ENCODE peak calls at places on chromosomes 2 and 18, in five cellular contexts. One of them, this sample, is unnamed.
A peak's percentile ranks its signal among the peaks of the same experiment; 100 is the strongest.

GRCh38 chr18:28439870-28440269 is 262.9 kb upstream of the CDH2 start:
- DNase-seq in upper lobe of right lung: no peak
- DNase-seq in ovary: no peak
- DNase-seq in CD8-positive, alpha-beta memory T cell: no peak
- DNase-seq in body of pancreas: no peak
- DNase-seq in this sample: no peak

GRCh38 chr2:197575987-197576386 is 60.1 kb downstream of the MOB4 start:
- DNase-seq in upper lobe of right lung: no peak
- DNase-seq in ovary: peak; percentile 19
- DNase-seq in CD8-positive, alpha-beta memory T cell: no peak
- DNase-seq in body of pancreas: no peak
- DNase-seq in this sample: no peak

GRCh38 chr2:6986251-6986893 is 69.2 kb downstream of the RNF144A start:
- DNase-seq in upper lobe of right lung: no peak
- DNase-seq in ovary: no peak
- DNase-seq in CD8-positive, alpha-beta memory T cell: no peak
- DNase-seq in body of pancreas: peak; percentile 81
- DNase-seq in this sample: no peak

GRCh38 chr2:9200634-9201015 is 6.0 kb upstream of the ASAP2 start:
- DNase-seq in upper lobe of right lung: no peak
- DNase-seq in ovary: no peak
- DNase-seq in CD8-positive, alpha-beta memory T cell: no peak
- DNase-seq in body of pancreas: no peak
- DNase-seq in this sample: no peak

GRCh38 chr2:54419386-54419785 is 36.7 kb upstream of the SPTBN1 start:
- DNase-seq in upper lobe of right lung: no peak
- DNase-seq in ovary: no peak
- DNase-seq in CD8-positive, alpha-beta memory T cell: no peak
- DNase-seq in body of pancreas: no peak
- DNase-seq in this sample: no peak

GRCh38 chr18:35570182-35570581 is 11.4 kb upstream of the GALNT1 start:
- DNase-seq in upper lobe of right lung: no peak
- DNase-seq in ovary: no peak
- DNase-seq in CD8-positive, alpha-beta memory T cell: no peak
- DNase-seq in body of pancreas: no peak
- DNase-seq in this sample: peak; percentile 56

GRCh38 chr18:9103488-9103887 is 989 bp downstream of the NDUFV2 start:
- DNase-seq in upper lobe of right lung: no peak
- DNase-seq in ovary: no peak
- DNase-seq in CD8-positive, alpha-beta memory T cell: peak; percentile 27
- DNase-seq in body of pancreas: no peak
- DNase-seq in this sample: peak; percentile 34

GRCh38 chr18:9136315-9137141 is at the start of gene ANKRD12:
- DNase-seq in upper lobe of right lung: peak; percentile 99
- DNase-seq in ovary: peak; percentile 96
- DNase-seq in CD8-positive, alpha-beta memory T cell: peak; percentile 98
- DNase-seq in body of pancreas: peak; percentile 98
- DNase-seq in this sample: peak; percentile 96

GRCh38 chr2:197889041-197889440 is 84.6 kb downstream of the PLCL1 start:
- DNase-seq in upper lobe of right lung: no peak
- DNase-seq in ovary: no peak
- DNase-seq in CD8-positive, alpha-beta memory T cell: no peak
- DNase-seq in body of pancreas: no peak
- DNase-seq in this sample: no peak

GRCh38 chr18:35387367-35387685 is 10.2 kb upstream of the ZNF396 start:
- DNase-seq in upper lobe of right lung: no peak
- DNase-seq in ovary: no peak
- DNase-seq in CD8-positive, alpha-beta memory T cell: no peak
- DNase-seq in body of pancreas: no peak
- DNase-seq in this sample: no peak

GRCh38 chr2:217258170-217258569 is 398.3 kb upstream of the TNP1 start:
- DNase-seq in upper lobe of right lung: no peak
- DNase-seq in ovary: no peak
- DNase-seq in CD8-positive, alpha-beta memory T cell: no peak
- DNase-seq in body of pancreas: no peak
- DNase-seq in this sample: no peak

GRCh38 chr2:8753609-8754008 is 71.8 kb downstream of the ID2 start:
- DNase-seq in upper lobe of right lung: no peak
- DNase-seq in ovary: no peak
- DNase-seq in CD8-positive, alpha-beta memory T cell: no peak
- DNase-seq in body of pancreas: no peak
- DNase-seq in this sample: no peak

GRCh38 chr18:58541789-58542425 is 87.0 kb downstream of the ALPK2 start:
- DNase-seq in upper lobe of right lung: no peak
- DNase-seq in ovary: no peak
- DNase-seq in CD8-positive, alpha-beta memory T cell: no peak
- DNase-seq in body of pancreas: no peak
- DNase-seq in this sample: peak; percentile 54

GRCh38 chr18:34991561-34991960 is 49.7 kb upstream of the MAPRE2 start:
- DNase-seq in upper lobe of right lung: no peak
- DNase-seq in ovary: no peak
- DNase-seq in CD8-positive, alpha-beta memory T cell: no peak
- DNase-seq in body of pancreas: no peak
- DNase-seq in this sample: no peak

GRCh38 chr18:32552421-32553030 is 81.8 kb upstream of the GAREM1 start:
- DNase-seq in upper lobe of right lung: no peak
- DNase-seq in ovary: peak; percentile 49
- DNase-seq in CD8-positive, alpha-beta memory T cell: peak; percentile 53
- DNase-seq in body of pancreas: peak; percentile 78
- DNase-seq in this sample: peak; percentile 83

GRCh38 chr2:177232098-177232704 is 19.6 kb downstream of the HNRNPA3 start:
- DNase-seq in upper lobe of right lung: no peak
- DNase-seq in ovary: no peak
- DNase-seq in CD8-positive, alpha-beta memory T cell: no peak
- DNase-seq in body of pancreas: no peak
- DNase-seq in this sample: no peak

GRCh38 chr2:177231270-177231669 is 18.7 kb downstream of the HNRNPA3 start:
- DNase-seq in upper lobe of right lung: no peak
- DNase-seq in ovary: no peak
- DNase-seq in CD8-positive, alpha-beta memory T cell: no peak
- DNase-seq in body of pancreas: no peak
- DNase-seq in this sample: no peak

GRCh38 chr2:177235855-177236437 is 23.4 kb downstream of the HNRNPA3 start:
- DNase-seq in upper lobe of right lung: no peak
- DNase-seq in ovary: no peak
- DNase-seq in CD8-positive, alpha-beta memory T cell: no peak
- DNase-seq in body of pancreas: no peak
- DNase-seq in this sample: no peak

GRCh38 chr2:177237932-177238331 is 25.3 kb downstream of the HNRNPA3 start:
- DNase-seq in upper lobe of right lung: no peak
- DNase-seq in ovary: no peak
- DNase-seq in CD8-positive, alpha-beta memory T cell: no peak
- DNase-seq in body of pancreas: no peak
- DNase-seq in this sample: peak; percentile 55

GRCh38 chr2:177234267-177234666 is 21.7 kb downstream of the HNRNPA3 start:
- DNase-seq in upper lobe of right lung: no peak
- DNase-seq in ovary: no peak
- DNase-seq in CD8-positive, alpha-beta memory T cell: no peak
- DNase-seq in body of pancreas: no peak
- DNase-seq in this sample: no peak
- H3K4me3 ChIP-seq in upper lobe of right lung: no peak overlapping the region
- H3K4me3 ChIP-seq in ovary: no peak overlapping the region
- H3K4me3 ChIP-seq in CD8-positive, alpha-beta memory T cell: no peak overlapping the region
- H3K4me3 ChIP-seq in body of pancreas: no peak overlapping the region
- H3K4me3 ChIP-seq in this sample: no peak overlapping the region

DNA sequence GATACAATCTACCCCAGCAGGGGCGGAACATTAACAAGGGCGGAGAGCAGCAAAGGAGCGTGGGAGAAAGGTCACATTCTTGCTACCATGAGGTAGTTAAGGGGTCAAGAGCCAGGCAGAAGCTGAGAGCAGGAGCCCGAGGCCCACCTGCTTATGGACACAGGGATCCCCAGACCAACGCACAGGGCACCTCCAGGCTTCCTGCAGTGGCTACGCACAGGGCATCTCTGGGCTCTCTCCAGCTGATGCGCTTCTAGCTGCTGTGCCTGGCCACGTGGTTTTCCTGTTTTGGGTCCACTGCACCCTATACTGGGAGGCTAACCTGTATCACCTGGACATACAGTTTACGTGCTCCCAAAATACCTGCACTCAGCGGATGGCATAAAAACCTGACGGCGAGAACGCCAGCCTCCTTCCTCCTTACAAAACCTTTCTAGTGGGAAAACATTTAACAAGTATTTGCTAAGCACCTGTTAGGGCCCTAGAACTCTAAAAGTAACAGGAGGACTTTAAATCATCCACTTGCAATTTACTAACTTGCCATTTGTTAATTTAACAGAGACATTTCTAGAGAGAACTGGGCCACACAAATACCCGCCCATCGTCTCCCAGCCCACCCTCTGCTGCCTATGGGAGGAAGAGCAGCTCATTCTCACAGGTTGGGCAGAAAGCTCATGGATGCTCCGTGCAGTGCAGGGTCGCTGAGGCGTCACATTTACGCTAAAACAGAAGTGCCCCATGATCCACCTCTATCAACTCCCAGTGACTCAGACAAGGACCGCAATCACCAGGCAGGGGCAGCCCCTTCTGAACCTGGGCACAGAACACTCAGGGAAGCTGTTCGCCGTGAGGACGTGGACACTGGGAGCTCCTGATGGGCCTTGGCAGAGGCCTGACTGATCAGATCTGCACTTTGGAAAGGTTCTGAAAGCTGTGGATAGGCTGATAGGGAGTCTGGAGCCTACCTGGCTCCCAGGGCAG is 107.1 kb downstream of the HDAC4 start:
- DNase-seq in upper lobe of right lung: peak; percentile 57
- DNase-seq in ovary: no peak
- DNase-seq in CD8-positive, alpha-beta memory T cell: peak; percentile 54
- DNase-seq in body of pancreas: peak; percentile 5
- DNase-seq in this sample: no peak
- H3K4me1 ChIP-seq in upper lobe of right lung: peaks cover 24% of the 10 kb centered on the region
- H3K4me1 ChIP-seq in ovary: peaks cover 32% of the 10 kb centered on the region
- H3K4me1 ChIP-seq in CD8-positive, alpha-beta memory T cell: peaks cover 79% of the 10 kb centered on the region
- H3K4me1 ChIP-seq in body of pancreas: peaks cover 43% of the 10 kb centered on the region
- H3K4me1 ChIP-seq in this sample: peaks cover 22% of the 10 kb centered on the region

GRCh38 chr18:74019864-74020263 is 127.8 kb downstream of the FBXO15 start:
- DNase-seq in upper lobe of right lung: no peak
- DNase-seq in ovary: no peak
- DNase-seq in CD8-positive, alpha-beta memory T cell: no peak
- DNase-seq in body of pancreas: no peak
- DNase-seq in this sample: no peak

GRCh38 chr18:74029161-74029560 is 118.5 kb downstream of the FBXO15 start:
- DNase-seq in upper lobe of right lung: no peak
- DNase-seq in ovary: no peak
- DNase-seq in CD8-positive, alpha-beta memory T cell: no peak
- DNase-seq in body of pancreas: no peak
- DNase-seq in this sample: no peak

GRCh38 chr18:74023220-74023619 is 124.4 kb downstream of the FBXO15 start:
- DNase-seq in upper lobe of right lung: no peak
- DNase-seq in ovary: no peak
- DNase-seq in CD8-positive, alpha-beta memory T cell: no peak
- DNase-seq in body of pancreas: no peak
- DNase-seq in this sample: no peak
- H3K9me3 ChIP-seq in upper lobe of right lung: no peaks in the 10 kb centered on the region
- H3K9me3 ChIP-seq in ovary: no peaks in the 10 kb centered on the region
- H3K9me3 ChIP-seq in CD8-positive, alpha-beta memory T cell: no peaks in the 10 kb centered on the region
- H3K9me3 ChIP-seq in body of pancreas: no peaks in the 10 kb centered on the region
- H3K9me3 ChIP-seq in this sample: no peaks in the 10 kb centered on the region

DNA sequence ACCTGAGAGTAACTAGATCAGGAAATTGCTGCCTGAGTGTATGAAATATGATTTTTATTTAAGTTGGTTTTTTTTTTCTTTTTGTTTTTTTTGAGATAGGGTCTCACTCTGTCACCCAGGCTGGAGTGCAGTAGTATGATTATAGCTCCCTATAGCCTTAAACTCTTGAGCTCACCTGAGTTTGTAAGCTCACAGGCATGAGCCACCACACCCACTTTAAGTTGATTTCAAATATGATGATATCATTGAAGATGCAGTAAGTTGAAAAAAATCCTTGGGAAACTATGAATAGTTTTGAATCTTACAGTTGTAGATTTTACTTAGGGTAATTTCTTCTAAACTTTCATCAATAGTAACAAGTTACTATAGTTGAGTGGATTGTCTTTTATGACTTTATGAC is 234.7 kb downstream of the ZNF407 start:
- DNase-seq in upper lobe of right lung: no peak
- DNase-seq in ovary: no peak
- DNase-seq in CD8-positive, alpha-beta memory T cell: no peak
- DNase-seq in body of pancreas: no peak
- DNase-seq in this sample: no peak
- H3K4me3 ChIP-seq in upper lobe of right lung: no peak overlapping the region
- H3K4me3 ChIP-seq in ovary: no peak overlapping the region
- H3K4me3 ChIP-seq in CD8-positive, alpha-beta memory T cell: no peak overlapping the region
- H3K4me3 ChIP-seq in body of pancreas: no peak overlapping the region
- H3K4me3 ChIP-seq in this sample: no peak overlapping the region

GRCh38 chr2:235027558-235028214 is 75.9 kb downstream of the SH3BP4 start:
- DNase-seq in upper lobe of right lung: peak; percentile 29
- DNase-seq in ovary: no peak
- DNase-seq in CD8-positive, alpha-beta memory T cell: no peak
- DNase-seq in body of pancreas: no peak
- DNase-seq in this sample: no peak
- H3K4me1 ChIP-seq in upper lobe of right lung: peaks cover 6% of the 10 kb centered on the region
- H3K4me1 ChIP-seq in ovary: peaks cover 7% of the 10 kb centered on the region
- H3K4me1 ChIP-seq in CD8-positive, alpha-beta memory T cell: no peaks in the 10 kb centered on the region
- H3K4me1 ChIP-seq in body of pancreas: peaks cover 65% of the 10 kb centered on the region
- H3K4me1 ChIP-seq in this sample: peaks cover 9% of the 10 kb centered on the region

GRCh38 chr2:95240556-95240955 is 33.2 kb downstream of the ZNF892 start:
- DNase-seq in upper lobe of right lung: no peak
- DNase-seq in ovary: no peak
- DNase-seq in CD8-positive, alpha-beta memory T cell: no peak
- DNase-seq in body of pancreas: no peak
- DNase-seq in this sample: no peak
- H3K9me3 ChIP-seq in upper lobe of right lung: peaks cover 14% of the 10 kb centered on the region
- H3K9me3 ChIP-seq in ovary: no peaks in the 10 kb centered on the region
- H3K9me3 ChIP-seq in CD8-positive, alpha-beta memory T cell: no peaks in the 10 kb centered on the region
- H3K9me3 ChIP-seq in body of pancreas: no peaks in the 10 kb centered on the region
- H3K9me3 ChIP-seq in this sample: no peaks in the 10 kb centered on the region

GRCh38 chr2:113164930-113165585 is 8.7 kb upstream of the PSD4 start:
- DNase-seq in upper lobe of right lung: no peak
- DNase-seq in ovary: no peak
- DNase-seq in CD8-positive, alpha-beta memory T cell: no peak
- DNase-seq in body of pancreas: no peak
- DNase-seq in this sample: peak; percentile 89

GRCh38 chr2:113167115-113167932 is 6.4 kb upstream of the PSD4 start:
- DNase-seq in upper lobe of right lung: peak; percentile 78
- DNase-seq in ovary: no peak
- DNase-seq in CD8-positive, alpha-beta memory T cell: peak; percentile 50
- DNase-seq in body of pancreas: peak; percentile 81
- DNase-seq in this sample: peak; percentile 98

GRCh38 chr2:113166187-113166645 is 7.6 kb upstream of the PSD4 start:
- DNase-seq in upper lobe of right lung: no peak
- DNase-seq in ovary: no peak
- DNase-seq in CD8-positive, alpha-beta memory T cell: no peak
- DNase-seq in body of pancreas: no peak
- DNase-seq in this sample: no peak

GRCh38 chr2:113169002-113169530 is 4.7 kb upstream of the PSD4 start:
- DNase-seq in upper lobe of right lung: no peak
- DNase-seq in ovary: no peak
- DNase-seq in CD8-positive, alpha-beta memory T cell: peak; percentile 62
- DNase-seq in body of pancreas: peak; percentile 6
- DNase-seq in this sample: peak; percentile 42

GRCh38 chr2:113167962-113168340 is 5.8 kb upstream of the PSD4 start:
- DNase-seq in upper lobe of right lung: no peak
- DNase-seq in ovary: no peak
- DNase-seq in CD8-positive, alpha-beta memory T cell: no peak
- DNase-seq in body of pancreas: no peak
- DNase-seq in this sample: no peak
- H3K4me3 ChIP-seq in upper lobe of right lung: no peak overlapping the region
- H3K4me3 ChIP-seq in ovary: no peak overlapping the region
- H3K4me3 ChIP-seq in CD8-positive, alpha-beta memory T cell: no peak overlapping the region
- H3K4me3 ChIP-seq in body of pancreas: no peak overlapping the region
- H3K4me3 ChIP-seq in this sample: no peak overlapping the region

GRCh38 chr2:100062315-100062714 is 80.1 kb downstream of the AFF3 start:
- DNase-seq in upper lobe of right lung: no peak
- DNase-seq in ovary: no peak
- DNase-seq in CD8-positive, alpha-beta memory T cell: no peak
- DNase-seq in body of pancreas: no peak
- DNase-seq in this sample: no peak
- H3K4me1 ChIP-seq in upper lobe of right lung: peaks cover 17% of the 10 kb centered on the region
- H3K4me1 ChIP-seq in ovary: peaks cover 1% of the 10 kb centered on the region
- H3K4me1 ChIP-seq in CD8-positive, alpha-beta memory T cell: peaks cover 11% of the 10 kb centered on the region
- H3K4me1 ChIP-seq in body of pancreas: peaks cover 17% of the 10 kb centered on the region
- H3K4me1 ChIP-seq in this sample: no peaks in the 10 kb centered on the region

This sample was measured in small intestine.